ENCODE peak calls at places on chromosomes 1 and 21, in eight cellular contexts. One of them, this sample, is unnamed.

GRCh38 chr1:192045038-192045575 is 113.2 kb upstream of the RGS18 start:
- DNase-seq in Calu3: no peak
- DNase-seq in cardiac muscle cell: peak
- DNase-seq in heart left ventricle: no peak
- DNase-seq in right lobe of liver: no peak
- DNase-seq in heart right ventricle: no peak
- DNase-seq in endothelial cell of umbilical vein: peak
- DNase-seq in PC-3: no peak
- DNase-seq in this sample: no peak

GRCh38 chr1:202117898-202118371 is 4.8 kb upstream of the GPR37L1 start:
- DNase-seq in Calu3: no peak
- DNase-seq in cardiac muscle cell: no peak
- DNase-seq in heart left ventricle: no peak
- DNase-seq in right lobe of liver: no peak
- DNase-seq in heart right ventricle: no peak
- DNase-seq in endothelial cell of umbilical vein: no peak
- DNase-seq in PC-3: no peak
- DNase-seq in this sample: no peak

GRCh38 chr1:211145944-211146343 is 12.0 kb upstream of the KCNH1 start:
- DNase-seq in Calu3: peak
- DNase-seq in cardiac muscle cell: no peak
- DNase-seq in heart left ventricle: no peak
- DNase-seq in right lobe of liver: no peak
- DNase-seq in heart right ventricle: no peak
- DNase-seq in endothelial cell of umbilical vein: no peak
- DNase-seq in PC-3: no peak
- DNase-seq in this sample: no peak

GRCh38 chr1:9207086-9207485 is 27.5 kb upstream of the H6PD start:
- DNase-seq in Calu3: no peak
- DNase-seq in cardiac muscle cell: peak
- DNase-seq in heart left ventricle: no peak
- DNase-seq in right lobe of liver: no peak
- DNase-seq in heart right ventricle: no peak
- DNase-seq in endothelial cell of umbilical vein: no peak
- DNase-seq in PC-3: no peak
- DNase-seq in this sample: peak

GRCh38 chr1:59595774-59596173 is 219.0 kb upstream of the HOOK1 start:
- DNase-seq in Calu3: no peak
- DNase-seq in cardiac muscle cell: peak
- DNase-seq in heart left ventricle: no peak
- DNase-seq in right lobe of liver: no peak
- DNase-seq in heart right ventricle: no peak
- DNase-seq in endothelial cell of umbilical vein: peak
- DNase-seq in PC-3: peak
- DNase-seq in this sample: peak

GRCh38 chr1:226950316-226950715 is 10.2 kb downstream of the COQ8A start:
- DNase-seq in Calu3: no peak
- DNase-seq in cardiac muscle cell: no peak
- DNase-seq in heart left ventricle: no peak
- DNase-seq in right lobe of liver: no peak
- DNase-seq in heart right ventricle: no peak
- DNase-seq in endothelial cell of umbilical vein: no peak
- DNase-seq in PC-3: no peak
- DNase-seq in this sample: no peak

GRCh38 chr1:93244298-93245069 is 64.0 kb downstream of the CCDC18 start:
- DNase-seq in Calu3: no peak
- DNase-seq in cardiac muscle cell: peak
- DNase-seq in heart left ventricle: no peak
- DNase-seq in right lobe of liver: no peak
- DNase-seq in heart right ventricle: no peak
- DNase-seq in endothelial cell of umbilical vein: no peak
- DNase-seq in PC-3: no peak
- DNase-seq in this sample: no peak

GRCh38 chr1:11729498-11730428 is 6.2 kb upstream of the AGTRAP start:
- DNase-seq in Calu3: no peak
- DNase-seq in cardiac muscle cell: peak
- DNase-seq in heart left ventricle: no peak
- DNase-seq in right lobe of liver: no peak
- DNase-seq in heart right ventricle: no peak
- DNase-seq in endothelial cell of umbilical vein: no peak
- DNase-seq in PC-3: no peak
- DNase-seq in this sample: no peak

GRCh38 chr1:205936316-205936715 is 6.9 kb downstream of the SLC26A9 start:
- DNase-seq in Calu3: no peak
- DNase-seq in cardiac muscle cell: peak
- DNase-seq in heart left ventricle: no peak
- DNase-seq in right lobe of liver: no peak
- DNase-seq in heart right ventricle: no peak
- DNase-seq in endothelial cell of umbilical vein: no peak
- DNase-seq in PC-3: no peak
- DNase-seq in this sample: no peak

GRCh38 chr1:78011050-78011449 is 6.3 kb downstream of the DNAJB4 start:
- DNase-seq in Calu3: no peak
- DNase-seq in cardiac muscle cell: no peak
- DNase-seq in heart left ventricle: no peak
- DNase-seq in right lobe of liver: no peak
- DNase-seq in heart right ventricle: no peak
- DNase-seq in endothelial cell of umbilical vein: peak
- DNase-seq in PC-3: no peak
- DNase-seq in this sample: no peak

GRCh38 chr1:77976433-77977076 is 2.3 kb downstream of the FUBP1 start:
- DNase-seq in Calu3: no peak
- DNase-seq in cardiac muscle cell: no peak
- DNase-seq in heart left ventricle: no peak
- DNase-seq in right lobe of liver: no peak
- DNase-seq in heart right ventricle: no peak
- DNase-seq in endothelial cell of umbilical vein: peak
- DNase-seq in PC-3: peak
- DNase-seq in this sample: no peak

GRCh38 chr1:205528887-205529825 is 24.7 kb downstream of the CDK18 start:
- DNase-seq in Calu3: peak
- DNase-seq in cardiac muscle cell: peak
- DNase-seq in heart left ventricle: peak
- DNase-seq in right lobe of liver: peak
- DNase-seq in heart right ventricle: peak
- DNase-seq in endothelial cell of umbilical vein: peak
- DNase-seq in PC-3: peak
- DNase-seq in this sample: peak

GRCh38 chr1:204505674-204506073 is 10.5 kb upstream of the MDM4 start:
- DNase-seq in Calu3: no peak
- DNase-seq in cardiac muscle cell: no peak
- DNase-seq in heart left ventricle: no peak
- DNase-seq in right lobe of liver: no peak
- DNase-seq in heart right ventricle: no peak
- DNase-seq in endothelial cell of umbilical vein: peak
- DNase-seq in PC-3: no peak
- DNase-seq in this sample: no peak

GRCh38 chr1:204506969-204507316 is 9.3 kb upstream of the MDM4 start:
- DNase-seq in Calu3: peak
- DNase-seq in cardiac muscle cell: peak
- DNase-seq in heart left ventricle: no peak
- DNase-seq in right lobe of liver: no peak
- DNase-seq in heart right ventricle: peak
- DNase-seq in endothelial cell of umbilical vein: peak
- DNase-seq in PC-3: peak
- DNase-seq in this sample: peak

GRCh38 chr1:204507317-204508105 is 8.7 kb upstream of the MDM4 start:
- DNase-seq in Calu3: peak
- DNase-seq in cardiac muscle cell: peak
- DNase-seq in heart left ventricle: no peak
- DNase-seq in right lobe of liver: no peak
- DNase-seq in heart right ventricle: no peak
- DNase-seq in endothelial cell of umbilical vein: peak
- DNase-seq in PC-3: peak
- DNase-seq in this sample: peak

GRCh38 chr1:204503913-204504519 is 9.4 kb upstream of the PIK3C2B start:
- DNase-seq in Calu3: no peak
- DNase-seq in cardiac muscle cell: no peak
- DNase-seq in heart left ventricle: no peak
- DNase-seq in right lobe of liver: no peak
- DNase-seq in heart right ventricle: no peak
- DNase-seq in endothelial cell of umbilical vein: peak
- DNase-seq in PC-3: peak
- DNase-seq in this sample: no peak

GRCh38 chr1:204506091-204506968 is 9.9 kb upstream of the MDM4 start:
- DNase-seq in Calu3: peak
- DNase-seq in cardiac muscle cell: peak
- DNase-seq in heart left ventricle: peak
- DNase-seq in right lobe of liver: no peak
- DNase-seq in heart right ventricle: peak
- DNase-seq in endothelial cell of umbilical vein: peak
- DNase-seq in PC-3: peak
- DNase-seq in this sample: peak
- TF ChIP-seq CTCF in Calu3: no peak
- TF ChIP-seq CTCF in cardiac muscle cell: no peak
- TF ChIP-seq CTCF in heart left ventricle: no peak
- TF ChIP-seq CTCF in right lobe of liver: no peak
- TF ChIP-seq CTCF in heart right ventricle: no peak
- TF ChIP-seq CTCF in endothelial cell of umbilical vein: no peak
- TF ChIP-seq CTCF in PC-3: no peak
- TF ChIP-seq CTCF in this sample: no peak

DNA sequence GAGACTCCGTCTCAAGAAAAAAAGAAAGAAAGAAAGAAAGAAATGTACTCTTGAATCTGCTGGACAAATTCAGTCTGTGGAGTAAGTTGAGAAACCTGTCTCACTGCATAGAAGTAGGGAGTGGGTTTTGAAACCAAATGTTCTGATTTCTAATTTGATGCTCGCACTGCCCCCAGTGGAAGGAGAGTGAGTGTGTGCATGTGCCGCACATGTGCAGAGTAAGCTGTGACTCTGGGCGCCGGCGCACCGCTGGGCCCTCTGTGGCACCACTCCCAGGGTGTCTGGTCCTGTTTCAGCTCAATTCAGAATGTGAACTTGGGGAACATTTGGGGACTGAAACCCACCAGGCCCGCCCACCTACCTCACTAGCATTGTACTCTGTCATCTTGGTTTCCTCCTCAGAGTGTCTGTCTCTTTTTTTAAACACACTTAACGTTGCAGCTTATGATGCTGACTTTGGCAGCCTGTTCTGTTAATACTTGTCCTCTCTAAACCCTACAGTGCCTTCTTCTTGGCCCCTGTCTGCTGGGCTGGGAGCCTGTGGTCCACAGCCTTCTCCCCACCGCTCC is 104.6 kb downstream of the CACNA1E start:
- DNase-seq in Calu3: no peak
- DNase-seq in cardiac muscle cell: no peak
- DNase-seq in heart left ventricle: no peak
- DNase-seq in right lobe of liver: no peak
- DNase-seq in heart right ventricle: no peak
- DNase-seq in endothelial cell of umbilical vein: no peak
- DNase-seq in PC-3: no peak
- DNase-seq in this sample: no peak
- TF ChIP-seq CTCF in Calu3: no peak
- TF ChIP-seq CTCF in cardiac muscle cell: no peak
- TF ChIP-seq CTCF in heart left ventricle: no peak
- TF ChIP-seq CTCF in right lobe of liver: no peak
- TF ChIP-seq CTCF in heart right ventricle: no peak
- TF ChIP-seq CTCF in endothelial cell of umbilical vein: no peak
- TF ChIP-seq CTCF in PC-3: peak
- TF ChIP-seq CTCF in this sample: no peak

GRCh38 chr1:238710697-238711096 is 675.7 kb upstream of the CHRM3 start:
- DNase-seq in Calu3: no peak
- DNase-seq in cardiac muscle cell: peak
- DNase-seq in heart left ventricle: no peak
- DNase-seq in right lobe of liver: no peak
- DNase-seq in heart right ventricle: no peak
- DNase-seq in endothelial cell of umbilical vein: no peak
- DNase-seq in PC-3: peak
- DNase-seq in this sample: no peak
- TF ChIP-seq CTCF in Calu3: no peak
- TF ChIP-seq CTCF in cardiac muscle cell: no peak
- TF ChIP-seq CTCF in heart left ventricle: no peak
- TF ChIP-seq CTCF in right lobe of liver: no peak
- TF ChIP-seq CTCF in heart right ventricle: no peak
- TF ChIP-seq CTCF in endothelial cell of umbilical vein: no peak
- TF ChIP-seq CTCF in PC-3: peak
- TF ChIP-seq CTCF in this sample: peak

GRCh38 chr21:18908641-18909040 is 505.1 kb upstream of the TMPRSS15 start:
- DNase-seq in Calu3: no peak
- DNase-seq in cardiac muscle cell: no peak
- DNase-seq in heart left ventricle: no peak
- DNase-seq in right lobe of liver: no peak
- DNase-seq in heart right ventricle: no peak
- DNase-seq in endothelial cell of umbilical vein: no peak
- DNase-seq in PC-3: no peak
- DNase-seq in this sample: no peak

GRCh38 chr21:18914570-18914969 is 511.0 kb upstream of the TMPRSS15 start:
- DNase-seq in Calu3: no peak
- DNase-seq in cardiac muscle cell: no peak
- DNase-seq in heart left ventricle: no peak
- DNase-seq in right lobe of liver: no peak
- DNase-seq in heart right ventricle: no peak
- DNase-seq in endothelial cell of umbilical vein: no peak
- DNase-seq in PC-3: no peak
- DNase-seq in this sample: no peak

GRCh38 chr21:18917602-18918001 is 514.0 kb upstream of the TMPRSS15 start:
- DNase-seq in Calu3: no peak
- DNase-seq in cardiac muscle cell: no peak
- DNase-seq in heart left ventricle: no peak
- DNase-seq in right lobe of liver: no peak
- DNase-seq in heart right ventricle: no peak
- DNase-seq in endothelial cell of umbilical vein: no peak
- DNase-seq in PC-3: no peak
- DNase-seq in this sample: no peak

GRCh38 chr21:18913914-18914313 is 510.3 kb upstream of the TMPRSS15 start:
- DNase-seq in Calu3: no peak
- DNase-seq in cardiac muscle cell: no peak
- DNase-seq in heart left ventricle: no peak
- DNase-seq in right lobe of liver: no peak
- DNase-seq in heart right ventricle: no peak
- DNase-seq in endothelial cell of umbilical vein: no peak
- DNase-seq in PC-3: no peak
- DNase-seq in this sample: no peak
- TF ChIP-seq CTCF in Calu3: no peak
- TF ChIP-seq CTCF in cardiac muscle cell: no peak
- TF ChIP-seq CTCF in heart left ventricle: no peak
- TF ChIP-seq CTCF in right lobe of liver: no peak
- TF ChIP-seq CTCF in heart right ventricle: no peak
- TF ChIP-seq CTCF in endothelial cell of umbilical vein: no peak
- TF ChIP-seq CTCF in PC-3: no peak
- TF ChIP-seq CTCF in this sample: no peak

GRCh38 chr21:42252267-42252666 is 33.3 kb downstream of the ABCG1 start:
- DNase-seq in Calu3: no peak
- DNase-seq in cardiac muscle cell: no peak
- DNase-seq in heart left ventricle: peak
- DNase-seq in right lobe of liver: peak
- DNase-seq in heart right ventricle: no peak
- DNase-seq in endothelial cell of umbilical vein: no peak
- DNase-seq in PC-3: no peak
- DNase-seq in this sample: no peak
- TF ChIP-seq CTCF in Calu3: no peak
- TF ChIP-seq CTCF in cardiac muscle cell: no peak
- TF ChIP-seq CTCF in heart left ventricle: no peak
- TF ChIP-seq CTCF in right lobe of liver: no peak
- TF ChIP-seq CTCF in heart right ventricle: no peak
- TF ChIP-seq CTCF in endothelial cell of umbilical vein: no peak
- TF ChIP-seq CTCF in PC-3: no peak
- TF ChIP-seq CTCF in this sample: no peak

This sample was measured in astrocyte of the spinal cord.